ENCODE peak calls at places on chromosome 6, in eight cellular contexts. P, J, N, H, B, W, F and C are unnamed samples.

GRCh38 chr6:1605822-1606532 is 3.7 kb upstream of the FOXC1 start:
- DNase-seq in P (peak; percentile 14), J (no peak), N (no peak), H (no peak), B (no peak), W (no peak), F (no peak), C (no peak)

GRCh38 chr6:159852877-159853276 is 37.9 kb upstream of the MAS1 start:
- DNase-seq in P (no peak), J (peak; percentile 15), N (no peak), H (peak; percentile 8), B (no peak), W (no peak), F (peak; percentile 62), C (no peak)

GRCh38 chr6:105324386-105325000 is 78.4 kb downstream of the PREP start:
- DNase-seq in P (peak; percentile 16), J (peak; percentile 41), N (no peak), H (peak; percentile 36), B (no peak), W (no peak), F (no peak), C (no peak)

GRCh38 chr6:56618050-56618449 is 24.6 kb downstream of the DST start:
- DNase-seq in P (no peak), J (no peak), N (no peak), H (no peak), B (no peak), W (no peak), F (no peak), C (no peak)

GRCh38 chr6:148521158-148521557 is 178.5 kb downstream of the SASH1 start:
- DNase-seq in P (no peak), J (peak; percentile 54), N (no peak), H (no peak), B (no peak), W (no peak), F (no peak), C (no peak)

GRCh38 chr6:109687271-109687721 is 3.7 kb downstream of the AK9 start:
- DNase-seq in P (peak; percentile 88), J (peak; percentile 99), N (no peak), H (peak; percentile 74), B (no peak), W (peak; percentile 34), F (no peak), C (peak; percentile 88)

GRCh38 chr6:107864235-107864970 is 40.3 kb upstream of the SCML4 start:
- DNase-seq in P (no peak), J (no peak), N (no peak), H (no peak), B (no peak), W (no peak), F (no peak), C (no peak)

GRCh38 chr6:112180095-112180820 is 74.1 kb downstream of the LAMA4 start:
- DNase-seq in P (peak; percentile 89), J (peak; percentile 91), N (peak; percentile 74), H (peak; percentile 91), B (no peak), W (peak; percentile 34), F (no peak), C (no peak)

GRCh38 chr6:161660666-161661571 is 387.1 kb upstream of the AGPAT4 start:
- DNase-seq in P (no peak), J (peak; percentile 9), N (no peak), H (no peak), B (no peak), W (no peak), F (peak; percentile 83), C (no peak)

GRCh38 chr6:158663465-158664167 is 13.8 kb downstream of the SYTL3 start:
- DNase-seq in P (no peak), J (no peak), N (no peak), H (no peak), B (peak; percentile 55), W (no peak), F (no peak), C (no peak)

GRCh38 chr6:73637404-73637803 is 16.4 kb downstream of the SLC17A5 start:
- DNase-seq in P (no peak), J (no peak), N (no peak), H (no peak), B (no peak), W (no peak), F (no peak), C (no peak)

GRCh38 chr6:125784365-125784764 is 6.4 kb upstream of the NCOA7 start:
- DNase-seq in P (peak; percentile 38), J (peak; percentile 61), N (no peak), H (peak; percentile 31), B (no peak), W (no peak), F (no peak), C (no peak)

GRCh38 chr6:125780540-125781306 is 10.0 kb upstream of the NCOA7 start:
- DNase-seq in P (peak; percentile 88), J (peak; percentile 74), N (peak; percentile 60), H (peak; percentile 89), B (peak; percentile 52), W (peak; percentile 40), F (no peak), C (no peak)

GRCh38 chr6:125779924-125780539 is 10.7 kb upstream of the NCOA7 start:
- DNase-seq in P (peak; percentile 97), J (peak; percentile 94), N (peak; percentile 83), H (peak; percentile 95), B (peak; percentile 85), W (peak; percentile 92), F (peak; percentile 96), C (peak; percentile 93)

GRCh38 chr6:125781307-125781868 is 9.4 kb upstream of the NCOA7 start:
- DNase-seq in P (peak; percentile 77), J (peak; percentile 48), N (no peak), H (peak; percentile 43), B (peak; percentile 45), W (peak; percentile 43), F (no peak), C (no peak)
- TF ChIP-seq CTCF in P (no peak), J (peak; percentile 16), N (no peak), H (peak; percentile 13), B (no peak), W (no peak), F (no peak), C (peak; percentile 14)

DNA sequence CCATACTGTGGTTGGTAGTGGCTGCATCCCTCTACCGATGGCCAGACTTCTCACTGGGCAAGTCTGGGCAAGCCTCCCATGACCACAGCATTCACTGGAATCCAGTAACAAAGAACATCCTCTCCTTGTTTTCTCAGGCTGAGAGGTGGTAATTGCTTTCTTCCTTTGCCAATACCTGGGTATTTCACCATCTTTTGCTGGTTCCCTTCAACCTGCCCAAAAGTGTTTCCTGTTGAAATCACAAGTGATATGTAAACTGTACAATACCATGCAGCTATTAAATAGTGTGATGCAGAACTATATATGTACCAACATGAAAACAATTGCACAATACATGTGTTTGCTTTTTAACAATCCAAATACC is at the start of gene PTCHD4:
- DNase-seq in P (peak; percentile 77), J (peak; percentile 69), N (peak; percentile 13), H (peak; percentile 33), B (no peak), W (no peak), F (no peak), C (peak; percentile 58)
- H3K4me3 ChIP-seq in P (peak within 1 kb of the TSS; percentile 61), J (peak within 1 kb of the TSS; percentile 60), N (no peak within 1 kb of the TSS), H (peak within 1 kb of the TSS; percentile 40), B (no peak within 1 kb of the TSS), W (no peak within 1 kb of the TSS), F (no peak within 1 kb of the TSS), C (peak within 1 kb of the TSS; percentile 52)

DNA sequence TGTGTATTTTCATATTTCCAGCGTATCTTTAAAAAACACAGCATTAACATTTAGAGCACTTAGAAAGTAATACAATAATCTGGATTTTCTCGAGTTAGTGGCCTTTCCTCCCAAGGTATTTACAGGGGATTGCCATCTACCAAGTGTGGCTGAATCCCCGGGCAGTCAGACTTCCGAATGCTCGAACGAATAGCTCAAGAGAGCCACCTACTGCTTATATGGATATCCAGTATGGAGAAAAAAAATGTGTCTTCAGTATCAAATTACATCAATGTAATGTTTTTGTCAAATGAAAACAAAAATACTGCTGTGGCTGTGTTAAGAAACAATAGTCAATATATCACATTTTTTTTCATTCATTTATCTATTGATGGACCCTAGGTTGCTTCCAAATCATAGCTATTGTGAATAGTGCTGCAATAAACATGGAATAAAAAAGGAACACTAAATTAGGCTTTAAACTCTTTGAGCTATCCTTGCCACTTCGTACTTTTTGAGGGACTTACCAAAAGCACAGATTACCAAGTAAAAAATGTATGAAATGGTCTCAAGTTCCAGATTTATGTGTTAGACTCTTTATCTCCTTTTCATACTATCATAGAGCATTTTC is 654.5 kb upstream of the PTCHD4 start:
- DNase-seq in P (peak; percentile 78), J (peak; percentile 80), N (peak; percentile 59), H (peak; percentile 73), B (peak; percentile 32), W (no peak), F (no peak), C (peak; percentile 32)
- TF ChIP-seq CTCF in P (peak; percentile 64), J (peak; percentile 77), N (peak; percentile 56), H (peak; percentile 64), B (peak; percentile 22), W (no peak), F (peak; percentile 39), C (peak; percentile 57)

GRCh38 chr6:169362501-169363121 is 109.0 kb upstream of the THBS2 start:
- DNase-seq in P (no peak), J (peak; percentile 18), N (no peak), H (no peak), B (no peak), W (no peak), F (no peak), C (no peak)
- H3K4me3 ChIP-seq in P (no peak overlapping the region), J (no peak overlapping the region), N (no peak overlapping the region), H (no peak overlapping the region), B (no peak overlapping the region), W (no peak overlapping the region), F (no peak overlapping the region), C (no peak overlapping the region)

DNA sequence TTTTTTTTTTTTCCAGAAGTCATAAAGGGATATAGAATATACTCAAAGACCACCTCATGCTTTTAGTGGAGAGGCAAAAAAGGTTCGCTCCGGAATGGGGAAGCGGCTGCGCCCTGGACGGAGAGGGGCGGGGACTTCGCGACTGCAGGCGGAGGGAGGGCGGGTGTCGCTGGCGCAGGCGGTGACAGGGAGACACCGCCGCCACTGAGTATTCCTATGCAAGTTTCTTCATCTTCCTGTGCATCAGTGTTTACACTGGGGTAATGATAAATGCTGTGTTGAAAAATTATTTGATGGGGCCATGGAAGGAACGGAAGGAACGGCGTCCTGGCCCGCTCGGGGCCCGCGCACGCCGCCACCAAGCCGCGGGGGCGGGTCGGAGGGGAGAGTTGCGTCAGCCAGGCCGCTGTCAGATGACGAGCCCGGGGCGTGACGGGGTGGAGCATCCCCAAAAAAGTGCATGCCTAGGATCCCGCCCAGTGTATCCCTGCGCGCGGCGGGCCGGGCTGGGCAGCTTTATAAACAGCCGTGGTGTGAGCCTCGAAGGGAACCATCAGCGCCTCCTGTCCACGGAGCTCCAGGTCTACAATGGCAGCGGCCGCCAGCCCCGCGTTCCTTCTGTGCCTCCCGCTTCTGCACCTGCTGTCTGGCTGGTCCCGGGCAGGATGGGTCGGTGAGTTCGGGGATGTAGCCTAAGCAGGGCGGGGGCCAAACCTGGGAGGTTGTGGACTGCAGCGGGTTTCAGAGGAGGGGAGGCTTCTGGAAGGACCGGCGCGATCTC is at the start of gene ULBP1:
- DNase-seq in P (peak; percentile 88), J (peak; percentile 86), N (peak; percentile 81), H (peak; percentile 90), B (peak; percentile 64), W (peak; percentile 85), F (peak; percentile 95), C (peak; percentile 69)
- TF ChIP-seq CTCF in P (peak; percentile 13), J (no peak), N (no peak), H (no peak), B (no peak), W (no peak), F (no peak), C (no peak)